ENCODE peak calls at places on chromosomes 11 and 22, in eight cellular contexts. V is mammary epithelial cell, O is cardiac septum, U is HAP-1, X is MV-4-11, W is NCI-H774, L is mucosa of descending colon, B is endothelial cell. N is an unnamed sample.

GRCh38 chr11:127632971-127633680 is 632.6 kb upstream of the KIRREL3 start:
- DNase-seq in X (no peak), V (no peak), B (no peak), O (no peak), L (no peak), W (no peak), U (no peak), N (no peak)

GRCh38 chr11:125569913-125570621 is 790 bp downstream of the EI24 start:
- DNase-seq in X (no peak), U (no peak), W (no peak), V (peak), O (no peak), B (no peak), L (no peak), N (peak)

GRCh38 chr11:95589893-95590612 is 199.5 kb downstream of the FAM76B start:
- DNase-seq in V (no peak), L (no peak), X (no peak), B (no peak), W (no peak), U (no peak), O (no peak), N (no peak)

GRCh38 chr11:68933605-68934320 is 30.1 kb downstream of the IGHMBP2 start:
- DNase-seq in V (no peak), B (no peak), X (no peak), W (no peak), O (no peak), U (no peak), L (no peak), N (no peak)

GRCh38 chr22:23898006-23898974 is 4.1 kb downstream of the MIF start:
- DNase-seq in L (no peak), U (no peak), X (peak), V (no peak), O (no peak), W (no peak), B (no peak), N (no peak)

GRCh38 chr11:134176284-134176683 is 47.5 kb downstream of the NCAPD3 start:
- DNase-seq in O (no peak), X (no peak), W (no peak), V (no peak), B (no peak), L (no peak), U (no peak), N (no peak)

GRCh38 chr11:113345978-113346377 is 31.6 kb downstream of the TTC12 start:
- DNase-seq in U (no peak), X (no peak), L (no peak), B (no peak), V (peak), O (no peak), W (no peak), N (peak)

GRCh38 chr22:36818010-36818642 is 1.3 kb upstream of the PVALB start:
- DNase-seq in B (no peak), W (no peak), X (no peak), L (no peak), U (no peak), O (no peak), V (peak), N (peak)

GRCh38 chr11:68841718-68842426 is at the start of gene CPT1A:
- DNase-seq in L (peak), V (peak), W (peak), X (peak), U (peak), O (peak), B (peak), N (peak)

GRCh38 chr11:130774703-130775102 is 141.6 kb downstream of the SNX19 start:
- DNase-seq in L (no peak), W (no peak), O (no peak), B (no peak), X (no peak), U (no peak), V (no peak), N (no peak)

GRCh38 chr22:50506611-50507420 is 686 bp downstream of the LMF2 start:
- DNase-seq in O (no peak), L (peak), X (no peak), B (no peak), V (peak), U (no peak), W (no peak), N (no peak)

GRCh38 chr22:21739828-21740377 is 4.3 kb upstream of the YPEL1 start:
- DNase-seq in V (no peak), U (no peak), W (no peak), B (no peak), L (no peak), O (no peak), X (no peak), N (no peak)

GRCh38 chr11:1129666-1130160 is 28.0 kb upstream of the MUC5AC start:
- DNase-seq in U (no peak), B (peak), V (no peak), O (peak), X (no peak), L (no peak), W (no peak), N (no peak)

GRCh38 chr11:75413864-75414263 is 14.5 kb downstream of the RPS3 start:
- DNase-seq in X (no peak), U (no peak), L (no peak), W (no peak), V (no peak), O (peak), B (no peak), N (no peak)

GRCh38 chr11:72848846-72849466 is 34.7 kb downstream of the ATG16L2 start:
- DNase-seq in W (no peak), B (no peak), O (no peak), X (peak), V (peak), L (peak), U (peak), N (peak)

GRCh38 chr11:3205261-3206127 is 13.1 kb downstream of the MRGPRG start:
- DNase-seq in W (no peak), O (no peak), L (peak), X (no peak), V (no peak), U (no peak), B (no peak), N (no peak)

GRCh38 chr11:119195680-119196079 is 10.4 kb downstream of the NHERF4 start:
- DNase-seq in X (no peak), U (no peak), L (peak), O (peak), W (peak), V (peak), B (peak), N (peak)

GRCh38 chr11:46490576-46491100 is 99.1 kb upstream of the CHRM4 start:
- DNase-seq in O (no peak), W (no peak), B (no peak), U (no peak), X (no peak), L (no peak), V (peak), N (peak)

GRCh38 chr11:15933896-15934625 is 422.3 kb downstream of the SOX6 start:
- DNase-seq in W (no peak), V (peak), X (peak), U (no peak), O (no peak), L (no peak), B (no peak), N (peak)

GRCh38 chr11:74015919-74016684 is 7.2 kb upstream of the UCP3 start:
- DNase-seq in U (no peak), L (no peak), V (no peak), O (peak), X (no peak), W (no peak), B (no peak), N (no peak)

GRCh38 chr11:15142838-15143237 is 28.1 kb downstream of the INSC start:
- DNase-seq in L (no peak), U (no peak), O (no peak), W (no peak), X (no peak), V (no peak), B (no peak), N (no peak)

GRCh38 chr11:74819400-74819799 is 70.8 kb downstream of the RNF169 start:
- DNase-seq in W (no peak), U (no peak), V (no peak), B (no peak), O (no peak), X (no peak), L (no peak), N (no peak)

GRCh38 chr11:108916935-108917334 is 252.1 kb downstream of the DDX10 start:
- DNase-seq in B (no peak), O (no peak), W (no peak), U (no peak), V (no peak), L (no peak), X (no peak), N (no peak)